ENCODE peak calls at places on chromosome 12, in ten cellular contexts. Q, J, I, O, U, L, G, S, M and E are unnamed samples.

GRCh38 chr12:124422570-124423523 is 128.0 kb downstream of the RFLNA start:
- DNase-seq in G (peak), I (peak), O (peak), M (peak), L (no peak), J (peak), Q (peak), U (no peak), S (no peak), E (peak)

GRCh38 chr12:47867496-47867941 is 37.3 kb downstream of the VDR start:
- DNase-seq in I (peak), M (peak), U (no peak), L (no peak), O (peak), J (peak), Q (peak), G (no peak), S (no peak), E (no peak)

GRCh38 chr12:40238221-40238902 is 13.6 kb downstream of the LRRK2 start:
- DNase-seq in Q (no peak), G (no peak), S (no peak), L (no peak), U (no peak), J (no peak), O (no peak), I (no peak), M (no peak), E (no peak)

GRCh38 chr12:63387736-63388135 is 236.7 kb upstream of the AVPR1A start:
- DNase-seq in J (no peak), G (no peak), Q (no peak), U (no peak), S (no peak), I (no peak), O (no peak), L (no peak), M (no peak), E (peak)

GRCh38 chr12:63362801-63363200 is 211.8 kb upstream of the AVPR1A start:
- DNase-seq in Q (no peak), G (no peak), I (peak), U (no peak), M (peak), L (no peak), J (peak), S (no peak), O (peak), E (no peak)

GRCh38 chr12:57512665-57513064 is 7.6 kb downstream of the DDIT3 start:
- DNase-seq in O (no peak), G (no peak), J (no peak), L (no peak), I (no peak), M (no peak), Q (no peak), S (no peak), U (no peak), E (no peak)

GRCh38 chr12:79071498-79071897 is 206.9 kb downstream of the SYT1 start:
- DNase-seq in J (no peak), L (no peak), G (no peak), M (no peak), O (no peak), I (no peak), S (peak), U (no peak), Q (no peak), E (no peak)

GRCh38 chr12:288687-289086 is 26.1 kb upstream of the SLC6A13 start:
- DNase-seq in G (no peak), I (peak), S (no peak), O (peak), L (no peak), Q (peak), U (no peak), M (peak), J (no peak), E (no peak)

GRCh38 chr12:7899755-7900154 is 27.0 kb upstream of the SLC2A14 start:
- DNase-seq in J (no peak), G (no peak), Q (no peak), S (no peak), O (no peak), L (no peak), I (no peak), M (peak), U (no peak), E (no peak)

GRCh38 chr12:74899031-74899829 is 310.4 kb downstream of the KCNC2 start:
- DNase-seq in J (no peak), L (no peak), Q (no peak), U (no peak), G (no peak), O (peak), S (no peak), I (no peak), M (no peak), E (no peak)

GRCh38 chr12:77728018-77728417 is 102.7 kb upstream of the NAV3 start:
- DNase-seq in L (no peak), O (no peak), G (no peak), S (no peak), Q (no peak), M (no peak), J (no peak), I (no peak), U (no peak), E (no peak)

GRCh38 chr12:65500121-65500846 is 221.8 kb downstream of the MSRB3 start:
- DNase-seq in J (no peak), M (peak), G (peak), S (no peak), O (peak), Q (no peak), L (no peak), I (no peak), U (no peak), E (peak)

GRCh38 chr12:96587691-96588090 is 98.3 kb downstream of the CFAP54 start:
- DNase-seq in J (peak), I (peak), M (no peak), L (no peak), Q (no peak), U (no peak), G (no peak), S (no peak), O (peak), E (no peak)

GRCh38 chr12:21073822-21074460 is 57.1 kb upstream of the SLCO1B1 start:
- DNase-seq in G (peak), L (no peak), U (no peak), Q (peak), J (no peak), M (peak), I (no peak), S (peak), O (peak), E (peak)

GRCh38 chr12:4908694-4909396 is 860 bp upstream of the KCNA1 start:
- DNase-seq in L (no peak), G (no peak), J (no peak), I (no peak), U (no peak), S (peak), M (no peak), Q (no peak), O (peak), E (no peak)

GRCh38 chr12:93381183-93381975 is 3.7 kb downstream of the NUDT4 start:
- DNase-seq in Q (no peak), I (no peak), U (no peak), O (no peak), G (no peak), M (peak), L (no peak), S (peak), J (no peak), E (no peak)

GRCh38 chr12:3328081-3328480 is 162.9 kb upstream of the PRMT8 start:
- DNase-seq in G (no peak), U (no peak), Q (no peak), J (no peak), S (no peak), L (no peak), I (no peak), M (no peak), O (no peak), E (no peak)

GRCh38 chr12:85280138-85280983 is at the start of gene ALX1:
- DNase-seq in M (peak), I (no peak), O (peak), S (peak), L (no peak), U (no peak), G (no peak), J (peak), Q (no peak), E (no peak)

GRCh38 chr12:64583395-64584172 is 26.7 kb upstream of the RASSF3 start:
- DNase-seq in I (no peak), G (no peak), O (no peak), U (no peak), M (peak), L (no peak), J (peak), S (no peak), Q (no peak), E (no peak)

GRCh38 chr12:92134638-92135274 is 10.9 kb downstream of the BTG1 start:
- DNase-seq in L (no peak), U (no peak), J (peak), O (peak), I (peak), S (no peak), G (no peak), M (peak), Q (no peak), E (no peak)

GRCh38 chr12:79407671-79408622 is 282.8 kb downstream of the PAWR start:
- DNase-seq in M (peak), O (peak), Q (no peak), G (peak), I (peak), J (peak), U (no peak), S (peak), L (no peak), E (peak)

GRCh38 chr12:43762596-43762995 is 3.8 kb downstream of the IRAK4 start:
- DNase-seq in I (no peak), U (no peak), M (no peak), J (no peak), L (no peak), G (no peak), Q (no peak), O (no peak), S (peak), E (no peak)

GRCh38 chr12:103833095-103833777 is 7.8 kb downstream of the NT5DC3 start:
- DNase-seq in S (no peak), G (no peak), O (no peak), M (peak), L (no peak), J (peak), Q (no peak), U (no peak), I (peak), E (no peak)

GRCh38 chr12:111173391-111174282 is 195.3 kb downstream of the PHETA1 start:
- DNase-seq in G (no peak), L (no peak), I (no peak), O (no peak), S (no peak), J (no peak), U (no peak), M (no peak), Q (no peak), E (no peak)

GRCh38 chr12:54561164-54561563 is 11.8 kb downstream of the PDE1B start:
- DNase-seq in Q (no peak), O (no peak), S (no peak), I (no peak), M (no peak), G (no peak), L (no peak), U (no peak), J (no peak), E (no peak)

GRCh38 chr12:42426733-42427132 is 100.8 kb downstream of the PPHLN1 start:
- DNase-seq in O (peak), I (no peak), M (peak), G (peak), L (no peak), U (no peak), Q (peak), J (peak), S (peak), E (no peak)

GRCh38 chr12:2324375-2324774 is 271.6 kb downstream of the CACNA1C start:
- DNase-seq in L (no peak), G (no peak), I (no peak), M (no peak), U (no peak), Q (no peak), S (no peak), J (no peak), O (no peak), E (no peak)

GRCh38 chr12:66813137-66813867 is 134.4 kb upstream of the GRIP1 start:
- DNase-seq in J (no peak), Q (no peak), G (no peak), M (no peak), L (no peak), S (no peak), I (no peak), U (no peak), O (peak), E (no peak)

GRCh38 chr12:39341179-39341578 is 101.7 kb downstream of the KIF21A start:
- DNase-seq in I (no peak), U (no peak), M (peak), S (no peak), J (no peak), Q (no peak), O (no peak), L (no peak), G (no peak), E (no peak)

GRCh38 chr12:127170271-127171180 is 1096.4 kb upstream of the TMEM132C start:
- DNase-seq in U (no peak), M (peak), Q (no peak), O (no peak), I (peak), L (no peak), S (no peak), J (peak), G (no peak), E (no peak)

GRCh38 chr12:98701166-98701565 is 56.1 kb downstream of the APAF1 start:
- DNase-seq in I (no peak), M (no peak), Q (no peak), G (no peak), J (no peak), O (no peak), S (no peak), U (no peak), L (no peak), E (no peak)

GRCh38 chr12:130183585-130184370 is 21.5 kb downstream of the FZD10 start:
- DNase-seq in Q (no peak), G (no peak), O (no peak), M (no peak), J (no peak), I (no peak), U (no peak), S (no peak), L (no peak), E (no peak)

GRCh38 chr12:111102062-111102735 is 181.8 kb upstream of the MYL2 start:
- DNase-seq in Q (no peak), M (no peak), I (no peak), L (no peak), O (no peak), G (no peak), S (no peak), U (no peak), J (no peak), E (no peak)

GRCh38 chr12:30989754-30990153 is 63.2 kb downstream of the TSPAN11 start:
- DNase-seq in S (peak), J (no peak), L (no peak), O (peak), U (no peak), I (no peak), Q (no peak), M (no peak), G (no peak), E (peak)

GRCh38 chr12:32501835-32502333 is 102.5 kb downstream of the FGD4 start:
- DNase-seq in G (no peak), I (peak), O (peak), M (peak), L (no peak), U (no peak), S (peak), Q (peak), J (peak), E (no peak)

GRCh38 chr12:65911321-65911720 is 87.0 kb downstream of the HMGA2 start:
- DNase-seq in O (peak), U (no peak), S (no peak), L (no peak), Q (no peak), G (no peak), M (peak), J (peak), I (peak), E (no peak)